ENCODE peak calls at places on chromosomes 11 and 22, in ten cellular contexts. H is HFF-Myc; Y is astrocyte; U is WERI-Rb-1; X is uterus; O is chondrocyte; W is A549; L is lung; Q is pancreas; F is CD4-positive, alpha-beta T cell. D is an unnamed sample.

GRCh38 chr22:50184541-50185383 is 951 bp upstream of the TRABD start:
- DNase-seq in H (no peak), Y (no peak), U (no peak), X (peak), O (no peak), W (no peak), L (no peak), Q (peak), F (no peak), D (no peak)

GRCh38 chr22:46295277-46295971 is 1.2 kb upstream of the GTSE1 start:
- DNase-seq in H (no peak), Y (no peak), U (peak), X (no peak), O (no peak), W (no peak), L (no peak), Q (no peak), F (no peak), D (no peak)

GRCh38 chr11:46658259-46658658 is 40.9 kb downstream of the ATG13 start:
- DNase-seq in H (no peak), Y (peak), U (no peak), X (peak), O (no peak), W (no peak), L (no peak), Q (no peak), F (no peak), D (no peak)

GRCh38 chr11:68963779-68964178 is 17.0 kb downstream of the MRGPRD start:
- DNase-seq in H (no peak), Y (no peak), U (no peak), X (peak), O (peak), W (no peak), L (no peak), Q (no peak), F (no peak), D (no peak)

GRCh38 chr11:63599211-63600122 is 14.8 kb downstream of the PLAAT3 start:
- DNase-seq in H (no peak), Y (peak), U (no peak), X (no peak), O (no peak), W (peak), L (no peak), Q (peak), F (no peak), D (no peak)

GRCh38 chr22:37176464-37177061 is 11.5 kb downstream of the C1QTNF6 start:
- DNase-seq in H (no peak), Y (peak), U (peak), X (peak), O (peak), W (no peak), L (no peak), Q (peak), F (no peak), D (peak)

GRCh38 chr11:1298695-1299492 is 10.5 kb downstream of the TOLLIP start:
- DNase-seq in H (no peak), Y (peak), U (no peak), X (peak), O (no peak), W (peak), L (peak), Q (peak), F (no peak), D (no peak)

GRCh38 chr11:88482871-88483301 is 145.3 kb upstream of the CTSC start:
- DNase-seq in H (no peak), Y (peak), U (no peak), X (no peak), O (no peak), W (no peak), L (no peak), Q (no peak), F (no peak), D (no peak)

GRCh38 chr22:32760815-32761214 is 40.7 kb upstream of the TIMP3 start:
- DNase-seq in H (no peak), Y (no peak), U (no peak), X (no peak), O (no peak), W (no peak), L (no peak), Q (no peak), F (no peak), D (no peak)

GRCh38 chr22:48350456-48350855 is 1477.2 kb downstream of the BRD1 start:
- DNase-seq in H (no peak), Y (no peak), U (peak), X (no peak), O (no peak), W (no peak), L (no peak), Q (no peak), F (no peak), D (no peak)

GRCh38 chr22:30285176-30285845 is 4.0 kb downstream of the CASTOR1 start:
- DNase-seq in H (no peak), Y (no peak), U (no peak), X (no peak), O (no peak), W (no peak), L (no peak), Q (no peak), F (no peak), D (no peak)

GRCh38 chr11:74937696-74938475 is 11.0 kb downstream of the XRRA1 start:
- DNase-seq in H (no peak), Y (peak), U (no peak), X (no peak), O (no peak), W (no peak), L (no peak), Q (no peak), F (no peak), D (no peak)

GRCh38 chr11:77819921-77820564 is 479 bp downstream of the RSF1 start:
- DNase-seq in H (no peak), Y (peak), U (peak), X (peak), O (no peak), W (peak), L (peak), Q (peak), F (peak), D (no peak)

GRCh38 chr11:83816572-83817187 is 530.5 kb upstream of the CCDC90B start:
- DNase-seq in H (no peak), Y (peak), U (no peak), X (no peak), O (no peak), W (peak), L (no peak), Q (no peak), F (no peak), D (peak)

GRCh38 chr11:26442131-26442530 is 110.2 kb downstream of the ANO3 start:
- DNase-seq in H (peak), Y (peak), U (no peak), X (no peak), O (no peak), W (no peak), L (no peak), Q (no peak), F (no peak), D (no peak)

GRCh38 chr11:121930004-121930965 is 185.7 kb downstream of the BLID start:
- DNase-seq in H (no peak), Y (peak), U (no peak), X (no peak), O (no peak), W (no peak), L (no peak), Q (no peak), F (no peak), D (peak)

GRCh38 chr11:119166368-119167076 is 2.0 kb upstream of the NLRX1 start:
- DNase-seq in H (no peak), Y (peak), U (no peak), X (no peak), O (no peak), W (peak), L (no peak), Q (no peak), F (no peak), D (peak)

GRCh38 chr11:117595440-117595839 is 201.6 kb downstream of the DSCAML1 start:
- DNase-seq in H (no peak), Y (no peak), U (no peak), X (no peak), O (no peak), W (no peak), L (no peak), Q (no peak), F (no peak), D (no peak)

GRCh38 chr22:27489265-27489675 is 312.3 kb downstream of the MN1 start:
- DNase-seq in H (no peak), Y (peak), U (no peak), X (no peak), O (no peak), W (no peak), L (no peak), Q (peak), F (no peak), D (peak)

GRCh38 chr22:46934746-46935491 is 172.5 kb downstream of the TBC1D22A start:
- DNase-seq in H (peak), Y (peak), U (no peak), X (no peak), O (no peak), W (peak), L (no peak), Q (no peak), F (no peak), D (peak)

GRCh38 chr11:13337986-13338436 is 60.4 kb downstream of the BMAL1 start:
- DNase-seq in H (no peak), Y (peak), U (no peak), X (no peak), O (no peak), W (peak), L (no peak), Q (no peak), F (no peak), D (no peak)

GRCh38 chr11:35009941-35010337 is 93.5 kb downstream of the PDHX start:
- DNase-seq in H (no peak), Y (no peak), U (no peak), X (no peak), O (no peak), W (peak), L (no peak), Q (no peak), F (no peak), D (no peak)

GRCh38 chr11:112364962-112365481 is 104.4 kb upstream of the PLET1 start:
- DNase-seq in H (peak), Y (peak), U (no peak), X (peak), O (no peak), W (no peak), L (no peak), Q (no peak), F (no peak), D (no peak)

GRCh38 chr11:64763804-64764611 is 4.2 kb upstream of the PYGM start:
- DNase-seq in H (no peak), Y (no peak), U (no peak), X (no peak), O (peak), W (no peak), L (no peak), Q (no peak), F (peak), D (no peak)

GRCh38 chr22:24355574-24355973 is 71.8 kb upstream of the ADORA2A start:
- DNase-seq in H (no peak), Y (no peak), U (no peak), X (no peak), O (no peak), W (no peak), L (no peak), Q (no peak), F (no peak), D (no peak)

GRCh38 chr11:76657824-76658170 is 12.8 kb downstream of the LRRC32 start:
- DNase-seq in H (no peak), Y (no peak), U (no peak), X (no peak), O (no peak), W (no peak), L (no peak), Q (no peak), F (no peak), D (no peak)

GRCh38 chr11:5021996-5022395 is 24.3 kb upstream of the OR52J3 start:
- DNase-seq in H (no peak), Y (no peak), U (no peak), X (no peak), O (no peak), W (no peak), L (no peak), Q (no peak), F (no peak), D (no peak)
- TF ChIP-seq CTCF in H (no peak), Y (no peak), U (no peak), X (no peak), O (no peak), W (no peak), L (no peak), Q (no peak), F (no peak), D (no peak)

DNA sequence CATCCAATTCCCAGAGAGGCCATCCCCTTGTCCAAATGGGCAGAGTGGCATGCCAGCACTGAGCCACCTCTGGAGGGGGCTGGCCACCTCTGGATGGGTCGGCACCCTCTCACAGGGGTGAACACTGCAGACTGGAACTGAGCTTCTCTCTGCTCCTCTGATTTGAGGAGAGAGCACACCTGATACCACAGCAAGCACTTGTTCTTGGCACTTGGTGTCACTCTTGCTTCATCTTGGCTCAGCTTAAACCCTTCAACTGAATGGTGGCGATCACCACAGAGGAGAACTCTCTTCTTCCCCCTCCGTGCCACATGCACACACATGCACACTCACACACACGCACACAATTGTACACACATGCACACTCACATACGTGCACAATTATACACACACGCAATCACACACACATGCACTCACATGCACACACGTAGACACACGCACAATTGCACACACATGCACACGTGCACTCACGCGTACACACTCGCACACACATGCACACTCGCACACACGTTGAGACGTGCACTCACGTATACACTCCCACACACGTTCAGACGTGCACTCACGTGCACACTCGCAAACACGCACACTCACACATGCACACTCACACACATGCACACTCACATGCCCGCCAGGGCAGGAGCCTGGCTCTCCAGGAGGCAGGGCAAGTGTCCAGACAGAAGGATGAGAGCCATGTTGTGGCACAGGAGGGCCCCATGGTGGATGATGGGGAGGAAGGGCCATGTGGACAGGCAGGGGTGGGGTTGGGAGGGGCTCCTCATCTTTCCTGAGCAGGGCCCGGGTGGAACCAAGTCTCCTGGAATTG is 23.4 kb downstream of the OVOL1 start:
- DNase-seq in H (no peak), Y (no peak), U (no peak), X (no peak), O (no peak), W (no peak), L (no peak), Q (no peak), F (no peak), D (no peak)
- TF ChIP-seq CTCF in H (no peak), Y (no peak), U (no peak), X (no peak), O (no peak), W (no peak), L (no peak), Q (no peak), F (no peak), D (no peak)

GRCh38 chr11:5285703-5286102 is 16.0 kb upstream of the HBE1 start:
- DNase-seq in H (no peak), Y (no peak), U (no peak), X (no peak), O (no peak), W (no peak), L (no peak), Q (no peak), F (no peak), D (no peak)
- TF ChIP-seq CTCF in H (no peak), Y (no peak), U (no peak), X (no peak), O (no peak), W (no peak), L (no peak), Q (no peak), F (no peak), D (no peak)

GRCh38 chr11:58922475-58922874 is 16.8 kb upstream of the GLYATL1 start:
- DNase-seq in H (no peak), Y (no peak), U (no peak), X (no peak), O (no peak), W (no peak), L (no peak), Q (no peak), F (no peak), D (no peak)

GRCh38 chr11:58921778-58922390 is 17.4 kb upstream of the GLYATL1 start:
- DNase-seq in H (no peak), Y (no peak), U (no peak), X (no peak), O (no peak), W (no peak), L (no peak), Q (no peak), F (no peak), D (no peak)

GRCh38 chr11:58924230-58924629 is 15.1 kb upstream of the GLYATL1 start:
- DNase-seq in H (no peak), Y (no peak), U (peak), X (no peak), O (no peak), W (no peak), L (no peak), Q (no peak), F (no peak), D (no peak)

GRCh38 chr11:58926251-58926650 is 13.0 kb upstream of the GLYATL1 start:
- DNase-seq in H (no peak), Y (peak), U (no peak), X (no peak), O (no peak), W (no peak), L (no peak), Q (no peak), F (no peak), D (no peak)

DNA sequence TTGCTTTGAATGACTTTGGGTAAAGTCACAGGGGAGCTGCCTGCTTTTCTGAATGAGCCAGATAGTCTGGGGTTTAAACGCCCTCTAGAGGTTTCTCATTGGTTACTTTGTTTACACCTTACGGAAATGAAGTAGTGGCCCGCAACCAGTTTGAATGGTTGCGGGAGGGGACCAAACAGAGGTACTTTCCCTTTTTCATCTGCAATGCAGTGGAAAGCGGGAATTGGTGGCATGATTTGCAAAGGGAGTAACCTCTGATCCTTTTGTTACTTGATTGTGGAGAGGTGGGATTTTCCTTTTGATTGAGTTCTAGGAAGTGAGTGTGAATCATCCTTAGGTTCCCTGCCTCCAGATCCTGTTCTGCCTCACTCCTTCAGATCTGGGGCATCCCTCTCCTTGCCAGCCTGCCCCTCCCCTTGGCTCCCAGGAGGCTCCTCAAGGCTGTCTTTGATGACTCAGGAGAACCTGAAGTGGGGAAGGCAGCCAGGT is 15.9 kb upstream of the GLYATL1 start:
- DNase-seq in H (no peak), Y (peak), U (no peak), X (no peak), O (no peak), W (no peak), L (no peak), Q (no peak), F (no peak), D (no peak)
- TF ChIP-seq CTCF in H (peak), Y (peak), U (no peak), X (no peak), O (peak), W (peak), L (no peak), Q (no peak), F (peak), D (peak)

GRCh38 chr11:106306942-106307341 is 229.5 kb downstream of the AASDHPPT start:
- DNase-seq in H (no peak), Y (no peak), U (peak), X (no peak), O (no peak), W (no peak), L (no peak), Q (no peak), F (no peak), D (no peak)
- TF ChIP-seq CTCF in H (peak), Y (no peak), U (peak), X (no peak), O (peak), W (peak), L (no peak), Q (no peak), F (no peak), D (peak)

DNA sequence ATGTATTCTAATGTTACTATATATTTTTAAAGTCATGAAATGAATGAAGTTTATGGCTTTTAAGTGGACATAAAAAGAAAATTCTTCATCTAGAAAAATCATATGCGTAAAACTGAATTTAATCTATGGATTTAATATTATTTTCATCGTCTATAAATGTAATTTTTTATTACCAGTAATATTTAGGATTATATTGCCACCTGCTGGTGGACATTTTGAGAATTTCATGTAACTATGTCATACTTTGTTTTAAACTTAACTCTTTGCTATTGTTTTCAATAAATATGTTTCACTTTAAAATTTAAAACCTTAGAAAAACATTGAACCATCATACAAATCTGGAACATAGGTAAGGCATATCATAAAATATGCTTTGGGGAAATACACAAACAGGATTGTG is 66.5 kb upstream of the CEP126 start:
- DNase-seq in H (no peak), Y (no peak), U (no peak), X (no peak), O (no peak), W (no peak), L (no peak), Q (no peak), F (no peak), D (no peak)
- TF ChIP-seq CTCF in H (no peak), Y (peak), U (no peak), X (peak), O (peak), W (peak), L (no peak), Q (peak), F (no peak), D (no peak)

DNA sequence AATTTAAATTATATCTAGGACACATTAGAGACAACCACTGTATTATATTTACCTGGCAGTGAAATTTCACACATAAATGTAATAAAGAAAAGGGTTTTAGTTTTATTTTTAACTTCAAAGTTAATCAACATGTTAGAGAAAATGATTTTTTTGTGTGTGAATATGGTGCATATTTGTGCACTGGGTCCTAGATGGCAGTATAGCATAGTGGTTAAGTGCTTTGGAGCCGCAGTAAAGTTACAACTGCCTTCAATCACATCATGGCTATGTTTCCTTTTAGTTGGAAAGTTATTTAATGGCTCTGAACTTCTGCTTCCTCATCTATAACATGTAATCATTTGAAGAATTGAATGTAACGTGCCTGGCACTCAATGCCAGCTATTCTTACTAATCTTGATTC is 108.9 kb upstream of the DDI1 start:
- DNase-seq in H (no peak), Y (no peak), U (no peak), X (no peak), O (no peak), W (no peak), L (no peak), Q (no peak), F (no peak), D (no peak)
- TF ChIP-seq CTCF in H (peak), Y (no peak), U (peak), X (no peak), O (peak), W (peak), L (no peak), Q (no peak), F (no peak), D (peak)